ENCODE peak calls at places on chromosomes 16 and 17, in ten cellular contexts. One of them, this sample, is unnamed. For H3K4me1, the result is how much of the 10 kb centered on the place peaks cover.

GRCh38 chr16:85091522-85091910 is 20.8 kb downstream of the CIBAR2 start:
- DNase-seq in HCT116: no peak
- DNase-seq in right atrium auricular region: no peak
- DNase-seq in SK-N-SH: peak
- DNase-seq in heart right ventricle: no peak
- DNase-seq in sigmoid colon: no peak
- DNase-seq in heart left ventricle: no peak
- DNase-seq in neural progenitor cell: no peak
- DNase-seq in mammary epithelial cell: no peak
- DNase-seq in CD8-positive, alpha-beta T cell: peak
- DNase-seq in this sample: no peak

GRCh38 chr17:80655588-80655987 is 111.0 kb downstream of the RPTOR start:
- DNase-seq in HCT116: no peak
- DNase-seq in right atrium auricular region: no peak
- DNase-seq in SK-N-SH: no peak
- DNase-seq in heart right ventricle: no peak
- DNase-seq in sigmoid colon: no peak
- DNase-seq in heart left ventricle: no peak
- DNase-seq in neural progenitor cell: no peak
- DNase-seq in mammary epithelial cell: no peak
- DNase-seq in CD8-positive, alpha-beta T cell: no peak
- DNase-seq in this sample: no peak

GRCh38 chr17:63984651-63985386 is 12.1 kb upstream of the SCN4A start:
- DNase-seq in HCT116: peak
- DNase-seq in right atrium auricular region: peak
- DNase-seq in SK-N-SH: no peak
- DNase-seq in heart right ventricle: peak
- DNase-seq in sigmoid colon: no peak
- DNase-seq in heart left ventricle: peak
- DNase-seq in neural progenitor cell: no peak
- DNase-seq in mammary epithelial cell: peak
- DNase-seq in CD8-positive, alpha-beta T cell: peak
- DNase-seq in this sample: peak

GRCh38 chr17:58302171-58302918 is 21.6 kb upstream of the MPO start:
- DNase-seq in HCT116: no peak
- DNase-seq in right atrium auricular region: no peak
- DNase-seq in SK-N-SH: peak
- DNase-seq in heart right ventricle: no peak
- DNase-seq in sigmoid colon: peak
- DNase-seq in heart left ventricle: no peak
- DNase-seq in neural progenitor cell: no peak
- DNase-seq in mammary epithelial cell: no peak
- DNase-seq in CD8-positive, alpha-beta T cell: no peak
- DNase-seq in this sample: no peak

GRCh38 chr16:48184681-48185080 is 28.9 kb upstream of the ABCC12 start:
- DNase-seq in HCT116: no peak
- DNase-seq in right atrium auricular region: no peak
- DNase-seq in SK-N-SH: no peak
- DNase-seq in heart right ventricle: no peak
- DNase-seq in sigmoid colon: peak
- DNase-seq in heart left ventricle: no peak
- DNase-seq in neural progenitor cell: no peak
- DNase-seq in mammary epithelial cell: peak
- DNase-seq in CD8-positive, alpha-beta T cell: no peak
- DNase-seq in this sample: no peak

GRCh38 chr17:56786989-56787482 is 46.7 kb downstream of the C17orf67 start:
- DNase-seq in HCT116: peak
- DNase-seq in right atrium auricular region: no peak
- DNase-seq in SK-N-SH: no peak
- DNase-seq in heart right ventricle: no peak
- DNase-seq in sigmoid colon: no peak
- DNase-seq in heart left ventricle: no peak
- DNase-seq in neural progenitor cell: no peak
- DNase-seq in mammary epithelial cell: peak
- DNase-seq in CD8-positive, alpha-beta T cell: peak
- DNase-seq in this sample: no peak

GRCh38 chr16:48014349-48015135 is 141.3 kb downstream of the ABCC12 start:
- DNase-seq in HCT116: peak
- DNase-seq in right atrium auricular region: no peak
- DNase-seq in SK-N-SH: no peak
- DNase-seq in heart right ventricle: no peak
- DNase-seq in sigmoid colon: no peak
- DNase-seq in heart left ventricle: no peak
- DNase-seq in neural progenitor cell: peak
- DNase-seq in mammary epithelial cell: peak
- DNase-seq in CD8-positive, alpha-beta T cell: no peak
- DNase-seq in this sample: no peak

GRCh38 chr16:963913-964695 is 6.7 kb downstream of the LMF1 start:
- DNase-seq in HCT116: no peak
- DNase-seq in right atrium auricular region: no peak
- DNase-seq in SK-N-SH: no peak
- DNase-seq in heart right ventricle: no peak
- DNase-seq in sigmoid colon: no peak
- DNase-seq in heart left ventricle: no peak
- DNase-seq in neural progenitor cell: no peak
- DNase-seq in mammary epithelial cell: no peak
- DNase-seq in CD8-positive, alpha-beta T cell: no peak
- DNase-seq in this sample: no peak

GRCh38 chr17:78883090-78883532 is 19.9 kb downstream of the CEP295NL start:
- DNase-seq in HCT116: peak
- DNase-seq in right atrium auricular region: peak
- DNase-seq in SK-N-SH: peak
- DNase-seq in heart right ventricle: peak
- DNase-seq in sigmoid colon: peak
- DNase-seq in heart left ventricle: peak
- DNase-seq in neural progenitor cell: no peak
- DNase-seq in mammary epithelial cell: no peak
- DNase-seq in CD8-positive, alpha-beta T cell: no peak
- DNase-seq in this sample: peak

GRCh38 chr17:76581515-76581914 is 4.1 kb downstream of the ST6GALNAC2 start:
- DNase-seq in HCT116: no peak
- DNase-seq in right atrium auricular region: no peak
- DNase-seq in SK-N-SH: no peak
- DNase-seq in heart right ventricle: no peak
- DNase-seq in sigmoid colon: no peak
- DNase-seq in heart left ventricle: no peak
- DNase-seq in neural progenitor cell: no peak
- DNase-seq in mammary epithelial cell: peak
- DNase-seq in CD8-positive, alpha-beta T cell: no peak
- DNase-seq in this sample: no peak
- H3K27ac ChIP-seq in HCT116: no peak
- H3K27ac ChIP-seq in right atrium auricular region: no peak
- H3K27ac ChIP-seq in SK-N-SH: no peak
- H3K27ac ChIP-seq in heart right ventricle: no peak
- H3K27ac ChIP-seq in sigmoid colon: no peak
- H3K27ac ChIP-seq in heart left ventricle: no peak
- H3K27ac ChIP-seq in neural progenitor cell: no peak
- H3K27ac ChIP-seq in mammary epithelial cell: peak
- H3K27ac ChIP-seq in CD8-positive, alpha-beta T cell: no peak
- H3K27ac ChIP-seq in this sample: no peak

DNA sequence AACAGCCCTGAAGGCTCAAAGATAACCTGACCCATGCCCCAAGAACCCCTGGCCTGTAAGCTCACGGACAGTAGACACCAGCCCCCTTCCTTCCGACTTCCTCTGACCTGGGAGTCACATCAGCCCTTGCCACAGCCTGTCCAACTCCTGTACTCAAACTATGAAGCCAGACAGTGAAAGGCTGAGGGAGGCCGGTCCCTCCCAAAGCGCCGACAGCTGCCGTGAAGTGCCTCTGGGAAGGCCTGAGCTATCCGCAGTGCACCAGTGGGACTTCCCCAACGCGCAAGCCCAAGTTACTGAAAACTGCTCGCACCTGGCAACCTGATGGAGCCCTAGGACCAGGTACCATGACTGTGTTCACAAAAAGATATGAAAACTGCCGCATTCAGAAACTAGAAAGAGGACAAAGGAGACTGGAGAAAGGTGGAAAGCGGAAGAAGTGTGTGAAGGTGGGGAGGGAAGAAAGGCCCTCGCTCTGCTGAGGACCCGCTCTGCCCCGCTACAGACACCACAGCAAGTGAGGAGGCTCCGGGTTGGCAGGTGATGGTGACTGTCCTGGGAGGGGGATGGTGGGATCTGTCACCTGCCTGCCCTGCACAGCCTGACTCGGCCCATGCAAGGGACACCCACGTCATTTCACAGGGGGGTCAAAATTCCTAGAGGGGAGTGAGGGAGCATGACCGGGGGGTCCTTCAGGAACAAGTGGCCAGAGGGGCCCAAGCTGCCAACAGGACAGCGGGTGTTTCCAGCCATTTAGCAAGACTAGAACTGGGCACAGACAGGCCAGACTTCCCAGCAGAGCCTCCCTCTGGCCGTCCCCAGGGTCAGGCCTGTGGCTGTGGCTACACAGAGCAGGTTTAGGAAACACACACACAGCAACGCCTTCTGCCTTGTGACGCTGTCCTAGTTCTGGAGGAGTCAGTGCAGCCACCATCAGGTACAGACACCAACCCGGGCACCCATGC is 13.1 kb upstream of the TRAP1 start:
- DNase-seq in HCT116: no peak
- DNase-seq in right atrium auricular region: no peak
- DNase-seq in SK-N-SH: no peak
- DNase-seq in heart right ventricle: no peak
- DNase-seq in sigmoid colon: no peak
- DNase-seq in heart left ventricle: no peak
- DNase-seq in neural progenitor cell: no peak
- DNase-seq in mammary epithelial cell: no peak
- DNase-seq in CD8-positive, alpha-beta T cell: no peak
- DNase-seq in this sample: no peak
- H3K4me1 ChIP-seq in HCT116: under half
- H3K4me1 ChIP-seq in right atrium auricular region: under half
- H3K4me1 ChIP-seq in SK-N-SH: under half
- H3K4me1 ChIP-seq in heart right ventricle: under half
- H3K4me1 ChIP-seq in sigmoid colon: under half
- H3K4me1 ChIP-seq in heart left ventricle: under half
- H3K4me1 ChIP-seq in neural progenitor cell: under half
- H3K4me1 ChIP-seq in mammary epithelial cell: under half
- H3K4me1 ChIP-seq in CD8-positive, alpha-beta T cell: under half
- H3K4me1 ChIP-seq in this sample: under half

GRCh38 chr16:3161235-3162018 is 26.6 kb upstream of the OR1F1 start:
- DNase-seq in HCT116: no peak
- DNase-seq in right atrium auricular region: no peak
- DNase-seq in SK-N-SH: no peak
- DNase-seq in heart right ventricle: no peak
- DNase-seq in sigmoid colon: peak
- DNase-seq in heart left ventricle: no peak
- DNase-seq in neural progenitor cell: no peak
- DNase-seq in mammary epithelial cell: no peak
- DNase-seq in CD8-positive, alpha-beta T cell: no peak
- DNase-seq in this sample: no peak

GRCh38 chr16:3166505-3166886 is 21.5 kb upstream of the OR1F1 start:
- DNase-seq in HCT116: no peak
- DNase-seq in right atrium auricular region: no peak
- DNase-seq in SK-N-SH: no peak
- DNase-seq in heart right ventricle: no peak
- DNase-seq in sigmoid colon: no peak
- DNase-seq in heart left ventricle: no peak
- DNase-seq in neural progenitor cell: no peak
- DNase-seq in mammary epithelial cell: no peak
- DNase-seq in CD8-positive, alpha-beta T cell: no peak
- DNase-seq in this sample: no peak

GRCh38 chr16:3168706-3169105 is 19.3 kb upstream of the OR1F1 start:
- DNase-seq in HCT116: no peak
- DNase-seq in right atrium auricular region: no peak
- DNase-seq in SK-N-SH: no peak
- DNase-seq in heart right ventricle: no peak
- DNase-seq in sigmoid colon: no peak
- DNase-seq in heart left ventricle: no peak
- DNase-seq in neural progenitor cell: no peak
- DNase-seq in mammary epithelial cell: no peak
- DNase-seq in CD8-positive, alpha-beta T cell: no peak
- DNase-seq in this sample: no peak

GRCh38 chr16:3164121-3164991 is 23.6 kb upstream of the OR1F1 start:
- DNase-seq in HCT116: no peak
- DNase-seq in right atrium auricular region: no peak
- DNase-seq in SK-N-SH: no peak
- DNase-seq in heart right ventricle: no peak
- DNase-seq in sigmoid colon: no peak
- DNase-seq in heart left ventricle: no peak
- DNase-seq in neural progenitor cell: no peak
- DNase-seq in mammary epithelial cell: no peak
- DNase-seq in CD8-positive, alpha-beta T cell: no peak
- DNase-seq in this sample: no peak

DNA sequence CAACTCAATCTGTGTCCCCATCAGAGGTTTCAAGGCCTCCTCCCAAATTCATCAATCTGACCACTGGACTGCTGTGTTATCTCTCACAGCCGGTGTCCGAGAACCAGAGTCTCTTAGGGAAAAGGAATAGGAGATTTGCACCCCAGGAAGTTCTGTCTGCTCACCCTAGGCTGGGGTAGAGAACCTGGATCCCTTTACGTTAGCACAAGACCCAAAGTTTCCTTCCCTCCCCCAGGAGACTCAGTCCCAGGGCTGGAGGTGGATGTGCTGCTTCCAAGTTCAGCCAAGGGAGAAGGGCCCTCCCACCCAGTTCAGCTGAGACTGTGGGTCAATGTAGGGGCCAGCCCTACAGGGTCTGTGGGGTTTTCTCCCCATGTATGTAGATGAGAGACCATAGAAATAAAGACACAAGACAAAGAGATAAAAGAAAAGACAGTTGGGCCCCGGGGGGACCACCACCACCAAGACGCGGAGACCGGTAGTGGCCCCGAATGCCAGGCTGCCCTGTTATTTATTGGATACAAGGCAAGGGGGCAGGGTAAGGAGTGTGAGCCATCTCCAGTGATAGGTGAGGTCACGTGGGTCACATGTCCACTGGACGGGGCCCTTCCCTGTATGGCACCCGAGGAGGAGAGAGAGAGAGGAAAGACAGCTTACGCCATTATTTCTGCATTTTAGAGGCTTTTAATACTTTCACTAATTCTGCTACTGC is 22.7 kb upstream of the OR1F1 start:
- DNase-seq in HCT116: no peak
- DNase-seq in right atrium auricular region: no peak
- DNase-seq in SK-N-SH: no peak
- DNase-seq in heart right ventricle: no peak
- DNase-seq in sigmoid colon: no peak
- DNase-seq in heart left ventricle: no peak
- DNase-seq in neural progenitor cell: no peak
- DNase-seq in mammary epithelial cell: no peak
- DNase-seq in CD8-positive, alpha-beta T cell: no peak
- DNase-seq in this sample: no peak
- H3K27ac ChIP-seq in HCT116: peak
- H3K27ac ChIP-seq in right atrium auricular region: no peak
- H3K27ac ChIP-seq in SK-N-SH: no peak
- H3K27ac ChIP-seq in heart right ventricle: no peak
- H3K27ac ChIP-seq in sigmoid colon: peak
- H3K27ac ChIP-seq in heart left ventricle: no peak
- H3K27ac ChIP-seq in neural progenitor cell: no peak
- H3K27ac ChIP-seq in mammary epithelial cell: no peak
- H3K27ac ChIP-seq in CD8-positive, alpha-beta T cell: no peak
- H3K27ac ChIP-seq in this sample: no peak

DNA sequence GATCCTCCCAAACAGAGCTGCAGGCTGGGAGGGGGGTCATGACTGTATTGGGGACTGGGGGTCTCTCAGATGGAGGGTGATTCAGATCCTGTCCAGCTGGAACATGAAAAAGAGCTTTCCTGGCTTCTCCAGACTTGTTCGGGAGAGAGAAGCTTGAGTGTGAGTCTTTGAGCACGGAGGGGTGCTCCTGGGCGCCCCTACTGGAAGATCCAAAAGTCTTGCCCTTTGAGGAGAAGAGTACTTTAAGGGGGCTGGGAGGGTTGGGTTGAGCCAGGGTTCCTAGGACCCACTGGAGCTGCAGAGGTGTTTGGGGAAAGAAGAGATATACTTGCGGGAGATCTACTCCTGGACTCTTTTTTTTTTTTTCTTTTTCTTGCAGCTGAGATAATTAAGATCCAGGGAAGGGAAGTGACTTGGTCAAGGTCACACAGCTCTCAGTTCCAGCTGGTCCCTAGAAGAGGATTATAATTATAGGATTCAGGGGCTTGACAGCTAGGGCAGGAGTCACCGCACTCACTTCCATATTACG is 8.4 kb downstream of the RARA start:
- DNase-seq in HCT116: peak
- DNase-seq in right atrium auricular region: peak
- DNase-seq in SK-N-SH: peak
- DNase-seq in heart right ventricle: peak
- DNase-seq in sigmoid colon: peak
- DNase-seq in heart left ventricle: peak
- DNase-seq in neural progenitor cell: peak
- DNase-seq in mammary epithelial cell: peak
- DNase-seq in CD8-positive, alpha-beta T cell: peak
- DNase-seq in this sample: no peak
- H3K4me1 ChIP-seq in HCT116: half or more
- H3K4me1 ChIP-seq in right atrium auricular region: under half
- H3K4me1 ChIP-seq in SK-N-SH: half or more
- H3K4me1 ChIP-seq in heart right ventricle: half or more
- H3K4me1 ChIP-seq in sigmoid colon: half or more
- H3K4me1 ChIP-seq in heart left ventricle: half or more
- H3K4me1 ChIP-seq in neural progenitor cell: under half
- H3K4me1 ChIP-seq in mammary epithelial cell: half or more
- H3K4me1 ChIP-seq in CD8-positive, alpha-beta T cell: half or more
- H3K4me1 ChIP-seq in this sample: half or more